ENCODE peak calls at places on chromosomes 7 and 10, in ten cellular contexts. R is lower lobe of right lung, M is lower leg skin, P is fibroblast of mammary gland, W is left ventricle myocardium inferior, U is fibroblast of lung, A is kidney epithelial cell, Y is GM06990, V is GM12865, Z is adrenal gland. G is an unnamed sample.

GRCh38 chr7:223118-223800 is 30.9 kb downstream of the FAM20C start:
- DNase-seq in R (no peak), P (peak; percentile 27), Y (no peak), W (no peak), V (no peak), M (no peak), A (no peak), Z (no peak), U (no peak), G (no peak)

GRCh38 chr7:100966542-100967291 is 2.6 kb upstream of the MUC12 start:
- DNase-seq in U (no peak), Y (no peak), V (no peak), M (peak; percentile 87), P (no peak), A (no peak), R (no peak), Z (no peak), W (no peak), G (no peak)

GRCh38 chr7:51352174-51353145 is 35.9 kb upstream of the COBL start:
- DNase-seq in W (no peak), U (no peak), M (peak; percentile 39), P (no peak), V (no peak), R (no peak), Z (no peak), Y (no peak), A (no peak), G (no peak)

GRCh38 chr7:112147752-112148435 is 58.3 kb downstream of the DOCK4 start:
- DNase-seq in R (no peak), Y (no peak), W (no peak), P (no peak), Z (no peak), V (no peak), M (no peak), A (no peak), U (no peak), G (no peak)

GRCh38 chr10:58438340-58438739 is 53.1 kb downstream of the TFAM start:
- DNase-seq in R (no peak), Y (no peak), W (no peak), V (no peak), M (no peak), A (peak; percentile 83), U (peak; percentile 86), Z (no peak), P (peak; percentile 78), G (peak; percentile 64)

GRCh38 chr10:92047215-92047614 is 123.6 kb downstream of the BTAF1 start:
- DNase-seq in U (no peak), M (no peak), W (no peak), A (no peak), V (no peak), R (no peak), Y (no peak), Z (no peak), P (no peak), G (no peak)

GRCh38 chr10:14648042-14648765 is 126.5 kb downstream of the FAM107B start:
- DNase-seq in Z (peak; percentile 51), P (peak; percentile 22), A (peak; percentile 63), W (peak; percentile 66), V (peak; percentile 99), U (peak; percentile 59), M (no peak), Y (peak; percentile 84), R (peak; percentile 66), G (no peak)

GRCh38 chr10:110794808-110795207 is 76.9 kb upstream of the PDCD4 start:
- DNase-seq in U (no peak), P (no peak), Y (no peak), A (no peak), R (no peak), M (no peak), V (no peak), W (peak; percentile 73), Z (no peak), G (no peak)

GRCh38 chr10:91597397-91597881 is 35.4 kb downstream of the PPP1R3C start:
- DNase-seq in V (no peak), A (no peak), U (peak; percentile 65), Z (no peak), W (no peak), P (no peak), R (no peak), M (no peak), Y (no peak), G (no peak)

GRCh38 chr7:21603972-21604749 is 61.3 kb downstream of the DNAH11 start:
- DNase-seq in V (peak; percentile 46), P (no peak), Y (peak; percentile 9), A (no peak), U (no peak), R (no peak), Z (no peak), W (no peak), M (no peak), G (no peak)

GRCh38 chr7:36155811-36156361 is 2.8 kb downstream of the EEPD1 start:
- DNase-seq in U (peak; percentile 50), R (no peak), W (peak; percentile 71), M (no peak), P (no peak), V (no peak), A (no peak), Z (peak; percentile 90), Y (no peak), G (no peak)

GRCh38 chr7:80719261-80719660 is 80.8 kb downstream of the CD36 start:
- DNase-seq in V (no peak), M (no peak), A (no peak), R (no peak), Y (no peak), P (peak; percentile 71), W (no peak), Z (no peak), U (peak; percentile 14), G (no peak)

GRCh38 chr7:74164985-74165456 is 9.1 kb upstream of the EIF4H start:
- DNase-seq in V (no peak), R (no peak), M (no peak), W (no peak), P (no peak), U (peak; percentile 40), A (no peak), Z (peak; percentile 65), Y (no peak), G (no peak)

GRCh38 chr7:29684787-29685650 is 121.3 kb upstream of the WIPF3 start:
- DNase-seq in R (peak; percentile 91), W (peak; percentile 83), Y (peak; percentile 41), A (peak; percentile 19), U (peak; percentile 66), M (peak; percentile 91), V (peak; percentile 62), Z (peak; percentile 83), P (peak; percentile 58), G (no peak)

GRCh38 chr7:73645643-73646182 is 21.4 kb upstream of the MLXIPL start:
- DNase-seq in R (no peak), M (no peak), W (no peak), U (no peak), P (no peak), V (no peak), Y (no peak), Z (no peak), A (no peak), G (no peak)

GRCh38 chr10:60384006-60384405 is 5.7 kb downstream of the ANK3 start:
- DNase-seq in P (peak; percentile 58), U (peak; percentile 15), Y (no peak), Z (no peak), M (no peak), W (no peak), R (no peak), V (no peak), A (no peak), G (no peak)
- TF ChIP-seq CTCF in P (no peak), U (no peak), Y (no peak), Z (no peak), M (no peak), W (no peak), R (no peak), V (no peak), A (no peak), G (no peak)

GRCh38 chr7:64706625-64707292 is 40.8 kb downstream of the ZNF107 start:
- DNase-seq in V (no peak), M (no peak), U (no peak), R (no peak), A (no peak), Y (no peak), P (no peak), Z (no peak), W (no peak), G (no peak)
- H3K4me3 ChIP-seq in V (no peak overlapping the region), M (no peak overlapping the region), U (no peak overlapping the region), R (no peak overlapping the region), A (no peak overlapping the region), Y (no peak overlapping the region), P (no peak overlapping the region), Z (no peak overlapping the region), W (no peak overlapping the region), G (no peak overlapping the region)

DNA sequence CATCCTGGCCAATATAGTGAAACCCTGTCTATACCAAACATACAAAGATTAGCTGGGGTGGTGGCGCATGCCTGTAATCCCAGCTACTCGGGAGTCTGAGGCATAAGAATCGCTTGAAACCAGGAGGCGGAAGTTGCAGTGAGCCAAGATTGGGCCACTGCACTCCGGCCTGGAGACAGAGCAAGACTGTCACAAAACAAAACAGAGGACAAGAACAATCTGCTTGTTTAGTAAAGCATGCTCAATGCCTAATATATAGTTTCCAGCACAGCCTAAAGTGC is 1.8 kb upstream of the SEC24C start:
- DNase-seq in P (no peak), Z (no peak), M (no peak), Y (no peak), U (no peak), A (no peak), R (no peak), V (no peak), W (no peak), G (no peak)
- TF ChIP-seq CTCF in P (no peak), Z (no peak), M (no peak), Y (no peak), U (no peak), A (no peak), R (no peak), V (no peak), W (no peak), G (no peak)

DNA sequence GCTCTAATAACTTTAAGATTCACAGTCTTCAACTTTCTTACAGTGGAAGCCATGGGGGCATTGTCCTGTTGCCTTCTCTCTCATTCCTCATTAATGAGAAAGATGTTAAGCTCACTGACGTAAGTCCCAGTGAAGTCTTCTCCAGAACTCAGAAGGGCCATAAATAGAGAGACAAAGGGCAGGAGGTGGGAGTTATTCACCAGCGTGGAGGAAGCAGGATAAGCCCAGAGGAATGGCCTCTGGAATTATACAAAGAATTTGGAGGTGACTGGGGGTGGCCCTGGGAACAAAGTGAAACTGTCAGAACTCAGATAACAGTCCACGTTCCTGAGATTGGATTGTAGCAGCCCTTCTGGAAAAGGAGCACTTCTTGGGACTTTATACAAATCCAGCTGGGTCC is 52.4 kb downstream of the SORBS1 start:
- DNase-seq in P (peak; percentile 26), W (no peak), R (no peak), M (no peak), V (no peak), U (no peak), Y (no peak), Z (peak; percentile 38), A (no peak), G (no peak)
- H3K4me3 ChIP-seq in P (no peak overlapping the region), W (peak overlapping the region; percentile 40), R (no peak overlapping the region), M (no peak overlapping the region), V (no peak overlapping the region), U (no peak overlapping the region), Y (no peak overlapping the region), Z (no peak overlapping the region), A (no peak overlapping the region), G (no peak overlapping the region)

GRCh38 chr7:157299613-157300405 is 37.0 kb upstream of the DNAJB6 start:
- DNase-seq in Y (no peak), Z (no peak), A (peak; percentile 35), P (peak; percentile 51), M (peak; percentile 91), W (no peak), R (no peak), V (no peak), U (no peak), G (no peak)
- TF ChIP-seq CTCF in Y (peak; percentile 4), Z (no peak), A (no peak), P (peak; percentile 15), M (no peak), W (no peak), R (no peak), V (no peak), U (no peak), G (no peak)